ENCODE peak calls at places on chromosomes 11 and 22, in ten cellular contexts. A, Z, D, R, I, U, M, K, Y and Q are unnamed samples.

GRCh38 chr11:114483929-114484328 is 44.7 kb downstream of the REXO2 start:
- DNase-seq in A (no peak), Z (no peak), D (no peak), R (no peak), I (no peak), U (no peak), M (no peak), K (no peak), Y (no peak), Q (no peak)

GRCh38 chr22:29112680-29113079 is 39.8 kb downstream of the KREMEN1 start:
- DNase-seq in A (peak), Z (peak), D (no peak), R (no peak), I (no peak), U (no peak), M (no peak), K (no peak), Y (no peak), Q (no peak)

GRCh38 chr11:33892906-33893594 is 1.2 kb upstream of the LMO2 start:
- DNase-seq in A (no peak), Z (no peak), D (no peak), R (no peak), I (no peak), U (no peak), M (no peak), K (no peak), Y (no peak), Q (no peak)

GRCh38 chr22:26364066-26365015 is 64.7 kb upstream of the ASPHD2 start:
- DNase-seq in A (peak), Z (peak), D (no peak), R (no peak), I (peak), U (peak), M (peak), K (peak), Y (peak), Q (no peak)

GRCh38 chr11:98965775-98966174 is 55.0 kb upstream of the CNTN5 start:
- DNase-seq in A (no peak), Z (no peak), D (no peak), R (no peak), I (no peak), U (no peak), M (no peak), K (no peak), Y (no peak), Q (no peak)

GRCh38 chr11:33557201-33557600 is 143.4 kb downstream of the C11orf91 start:
- DNase-seq in A (peak), Z (peak), D (no peak), R (no peak), I (no peak), U (peak), M (peak), K (no peak), Y (no peak), Q (no peak)

GRCh38 chr22:23762866-23763578 is at the start of gene C22orf15:
- DNase-seq in A (no peak), Z (peak), D (no peak), R (no peak), I (peak), U (peak), M (no peak), K (no peak), Y (no peak), Q (no peak)

GRCh38 chr11:45045692-45046471 is 95.2 kb upstream of the TP53I11 start:
- DNase-seq in A (no peak), Z (peak), D (peak), R (no peak), I (no peak), U (peak), M (peak), K (peak), Y (peak), Q (no peak)

GRCh38 chr22:48531108-48531507 is 1296.6 kb downstream of the BRD1 start:
- DNase-seq in A (no peak), Z (no peak), D (no peak), R (no peak), I (no peak), U (no peak), M (no peak), K (no peak), Y (no peak), Q (no peak)

GRCh38 chr11:45659818-45660160 is 5.6 kb downstream of the CHST1 start:
- DNase-seq in A (no peak), Z (no peak), D (peak), R (no peak), I (no peak), U (no peak), M (no peak), K (no peak), Y (no peak), Q (no peak)

DNA sequence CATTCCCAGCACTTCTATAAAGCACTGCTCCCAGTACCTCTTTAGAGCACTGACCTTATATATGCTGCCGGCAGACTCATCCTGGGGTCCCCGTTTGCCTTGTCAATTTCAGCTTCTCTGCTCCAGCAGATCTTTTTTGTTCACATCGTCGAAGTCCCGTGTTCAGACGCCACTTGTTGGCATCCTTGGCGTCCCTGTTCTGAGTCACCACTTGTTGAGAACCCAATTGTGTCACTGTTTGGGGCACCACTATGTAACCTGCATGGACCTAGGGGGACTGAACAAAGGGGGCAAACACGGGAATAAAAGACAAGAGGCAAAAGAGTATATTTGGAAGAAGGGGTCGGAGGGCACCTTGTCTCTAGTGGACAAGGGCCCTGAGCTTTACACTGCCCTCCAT is 25.5 kb downstream of the OR10A6 start:
- DNase-seq in A (no peak), Z (no peak), D (no peak), R (no peak), I (no peak), U (no peak), M (no peak), K (no peak), Y (no peak), Q (no peak)
- H3K4me3 ChIP-seq in A (no peak), Z (no peak), D (no peak), R (no peak), I (no peak), U (no peak), M (peak), K (no peak), Y (no peak), Q (no peak)

DNA sequence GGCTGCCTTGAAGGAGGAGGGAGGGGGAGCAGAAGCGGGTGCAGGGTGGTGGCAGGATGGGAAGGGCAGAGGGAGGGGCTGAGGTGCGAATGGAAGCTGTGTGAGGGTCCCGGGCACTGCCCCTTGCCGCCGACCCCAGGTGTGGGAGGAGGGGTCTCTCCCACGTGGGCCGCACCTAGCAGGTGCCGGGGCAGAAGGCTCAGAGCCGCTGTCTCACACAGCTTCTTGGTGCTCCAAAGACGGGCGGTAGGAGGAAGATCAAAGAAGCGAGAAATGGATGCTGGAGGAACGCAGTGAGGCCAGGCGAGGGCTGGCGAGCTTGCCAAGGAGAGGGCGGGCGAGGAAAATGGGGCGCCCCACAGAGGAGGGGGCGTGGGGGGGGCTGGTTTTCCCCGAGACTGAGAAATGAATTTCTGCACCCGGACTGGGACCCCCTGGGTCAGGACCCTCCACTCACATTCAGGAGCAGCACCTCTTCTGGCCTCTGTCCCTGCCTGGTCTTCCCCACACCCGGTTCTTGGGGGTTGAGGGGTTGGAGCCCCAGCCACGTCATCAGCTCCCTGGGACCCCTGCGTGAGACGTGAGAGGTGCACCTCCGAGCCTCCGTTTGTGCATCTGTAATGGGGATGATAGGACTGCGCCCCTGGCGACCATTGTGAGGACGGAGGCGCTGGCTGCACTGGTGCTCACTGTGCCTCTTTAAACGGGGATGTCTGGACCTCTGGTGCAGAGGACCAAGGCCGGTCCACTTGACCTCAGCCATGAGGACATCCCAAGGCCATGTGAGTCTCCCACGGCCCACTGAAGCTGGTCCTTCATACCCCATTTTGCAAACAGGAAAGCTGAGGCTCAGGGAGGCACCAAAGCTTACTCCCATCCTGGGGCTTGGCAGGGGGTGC is 16.8 kb downstream of the LSP1 start:
- DNase-seq in A (no peak), Z (peak), D (no peak), R (peak), I (peak), U (no peak), M (no peak), K (peak), Y (no peak), Q (peak)
- H3K4me3 ChIP-seq in A (no peak), Z (peak), D (peak), R (no peak), I (no peak), U (no peak), M (peak), K (no peak), Y (no peak), Q (no peak)

GRCh38 chr11:86134580-86135318 is 65.9 kb upstream of the PICALM start:
- DNase-seq in A (no peak), Z (no peak), D (no peak), R (no peak), I (no peak), U (no peak), M (no peak), K (no peak), Y (no peak), Q (no peak)

GRCh38 chr11:86132667-86133310 is 63.9 kb upstream of the PICALM start:
- DNase-seq in A (no peak), Z (no peak), D (no peak), R (no peak), I (no peak), U (no peak), M (no peak), K (no peak), Y (no peak), Q (no peak)

GRCh38 chr11:86138958-86139357 is 70.1 kb upstream of the PICALM start:
- DNase-seq in A (no peak), Z (no peak), D (no peak), R (no peak), I (no peak), U (peak), M (no peak), K (no peak), Y (no peak), Q (no peak)

GRCh38 chr11:86136542-86136941 is 67.7 kb upstream of the PICALM start:
- DNase-seq in A (no peak), Z (no peak), D (no peak), R (no peak), I (no peak), U (no peak), M (no peak), K (no peak), Y (no peak), Q (no peak)

DNA sequence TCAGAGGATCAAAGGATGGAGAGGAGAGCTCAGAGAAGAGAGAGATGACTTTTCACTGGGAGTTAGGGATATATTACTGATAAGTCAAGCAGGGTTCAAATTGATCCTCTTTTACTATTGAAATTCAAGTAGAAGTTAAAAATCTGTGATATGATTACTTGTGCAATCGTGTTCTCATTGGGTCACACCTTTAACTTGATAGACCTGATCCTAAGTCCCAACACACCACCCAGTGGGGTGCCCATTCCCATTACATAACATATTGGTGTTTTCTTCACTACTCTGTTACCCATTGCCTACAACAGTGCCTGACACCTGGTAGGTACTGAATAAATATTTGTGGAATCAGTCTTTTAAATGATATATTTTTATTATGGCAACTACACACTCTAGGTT is 66.4 kb upstream of the PICALM start:
- DNase-seq in A (no peak), Z (no peak), D (no peak), R (no peak), I (no peak), U (no peak), M (no peak), K (no peak), Y (no peak), Q (no peak)
- H3K4me3 ChIP-seq in A (no peak), Z (no peak), D (no peak), R (no peak), I (no peak), U (no peak), M (no peak), K (no peak), Y (no peak), Q (no peak)

GRCh38 chr22:43996981-43997265 is 27.2 kb upstream of the PARVB start:
- DNase-seq in A (no peak), Z (no peak), D (peak), R (no peak), I (peak), U (no peak), M (no peak), K (no peak), Y (no peak), Q (no peak)

GRCh38 chr22:43999378-43999777 is 24.7 kb upstream of the PARVB start:
- DNase-seq in A (no peak), Z (no peak), D (no peak), R (no peak), I (no peak), U (no peak), M (no peak), K (no peak), Y (no peak), Q (no peak)

GRCh38 chr22:44000123-44000522 is 24.0 kb upstream of the PARVB start:
- DNase-seq in A (no peak), Z (no peak), D (no peak), R (no peak), I (no peak), U (no peak), M (no peak), K (no peak), Y (no peak), Q (no peak)

GRCh38 chr22:43996170-43996980 is 27.7 kb upstream of the PARVB start:
- DNase-seq in A (no peak), Z (no peak), D (peak), R (peak), I (no peak), U (no peak), M (no peak), K (peak), Y (peak), Q (peak)

GRCh38 chr22:43998865-43999264 is 25.2 kb upstream of the PARVB start:
- DNase-seq in A (no peak), Z (no peak), D (no peak), R (no peak), I (no peak), U (no peak), M (no peak), K (no peak), Y (no peak), Q (no peak)
- H3K4me3 ChIP-seq in A (no peak), Z (no peak), D (no peak), R (no peak), I (no peak), U (no peak), M (no peak), K (no peak), Y (no peak), Q (no peak)

DNA sequence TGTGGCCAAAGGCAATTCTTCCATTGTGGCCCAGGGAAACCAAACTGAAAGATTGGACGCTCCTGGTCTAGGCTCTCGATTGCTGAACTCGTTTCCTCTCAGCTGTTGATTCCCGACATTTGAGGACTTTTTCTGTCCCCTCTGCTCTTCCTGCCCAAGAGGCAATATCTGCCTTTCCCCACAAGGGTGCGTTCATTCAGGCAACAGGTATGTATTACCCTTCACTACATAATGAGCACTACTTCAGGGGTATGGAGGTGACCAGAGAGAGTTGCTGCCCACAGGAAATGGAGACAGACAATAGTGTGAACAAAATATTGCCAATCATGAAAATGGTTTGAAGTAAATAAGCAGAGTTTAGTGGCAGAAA is 8.2 kb downstream of the PTH start:
- DNase-seq in A (no peak), Z (peak), D (no peak), R (no peak), I (peak), U (peak), M (no peak), K (no peak), Y (no peak), Q (no peak)
- H3K4me3 ChIP-seq in A (no peak), Z (no peak), D (no peak), R (no peak), I (no peak), U (no peak), M (no peak), K (peak), Y (peak), Q (no peak)

DNA sequence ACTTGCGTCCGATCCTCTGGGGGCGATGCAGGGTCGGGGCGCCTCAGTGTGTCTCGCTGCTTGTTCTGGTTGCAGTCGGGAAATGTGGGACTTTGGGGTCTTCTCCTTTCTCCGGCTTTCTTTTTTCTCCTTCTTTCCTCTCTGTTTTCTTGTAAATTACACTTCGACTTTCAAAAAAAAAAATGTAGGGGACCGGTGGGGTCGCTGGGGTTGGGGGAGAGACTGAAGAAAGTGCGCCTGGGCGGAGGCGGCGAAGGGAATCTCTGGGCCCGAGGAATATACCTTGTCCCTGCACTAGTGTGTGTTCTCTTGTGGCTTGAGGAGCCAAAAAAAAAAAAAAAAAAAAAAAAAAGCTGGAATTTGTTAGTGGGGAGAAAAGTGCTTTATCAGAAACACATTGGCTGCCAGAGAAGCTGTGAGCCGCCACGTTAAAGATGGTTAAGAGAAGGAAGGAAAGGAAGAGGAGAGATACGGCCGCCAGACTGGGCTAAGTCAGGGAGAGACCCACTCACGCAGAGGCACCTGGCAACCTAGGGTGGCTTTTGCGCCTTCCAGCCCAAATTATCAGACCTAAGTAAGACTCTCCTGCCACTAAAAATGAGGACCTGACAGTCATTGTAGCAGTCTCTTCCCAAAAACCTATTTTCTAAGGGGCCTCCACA is 8.4 kb upstream of the FLI1 start:
- DNase-seq in A (no peak), Z (peak), D (no peak), R (no peak), I (no peak), U (peak), M (no peak), K (no peak), Y (no peak), Q (peak)
- H3K4me3 ChIP-seq in A (no peak), Z (no peak), D (no peak), R (no peak), I (no peak), U (no peak), M (no peak), K (no peak), Y (no peak), Q (no peak)

GRCh38 chr11:115503083-115503885 is 931 bp downstream of the CADM1 start:
- DNase-seq in A (peak), Z (no peak), D (peak), R (peak), I (peak), U (peak), M (peak), K (peak), Y (peak), Q (peak)

GRCh38 chr11:115501504-115501894 is 2.7 kb downstream of the CADM1 start:
- DNase-seq in A (no peak), Z (no peak), D (no peak), R (no peak), I (peak), U (no peak), M (no peak), K (no peak), Y (no peak), Q (no peak)

GRCh38 chr11:115500547-115501503 is 3.4 kb downstream of the CADM1 start:
- DNase-seq in A (no peak), Z (no peak), D (no peak), R (no peak), I (peak), U (no peak), M (no peak), K (no peak), Y (no peak), Q (no peak)

GRCh38 chr11:115502636-115503082 is 1.6 kb downstream of the CADM1 start:
- DNase-seq in A (no peak), Z (no peak), D (no peak), R (no peak), I (no peak), U (no peak), M (no peak), K (no peak), Y (peak), Q (no peak)

GRCh38 chr11:115501895-115502589 is 2.2 kb downstream of the CADM1 start:
- DNase-seq in A (no peak), Z (no peak), D (no peak), R (no peak), I (peak), U (no peak), M (no peak), K (no peak), Y (no peak), Q (no peak)
- H3K4me3 ChIP-seq in A (no peak), Z (no peak), D (peak), R (no peak), I (peak), U (peak), M (peak), K (peak), Y (peak), Q (peak)

GRCh38 chr11:111925953-111926352 is 7.2 kb downstream of the C11orf52 start:
- DNase-seq in A (no peak), Z (no peak), D (peak), R (peak), I (no peak), U (no peak), M (no peak), K (no peak), Y (no peak), Q (no peak)
- H3K4me3 ChIP-seq in A (no peak), Z (no peak), D (no peak), R (no peak), I (no peak), U (no peak), M (peak), K (no peak), Y (peak), Q (peak)